ENCODE peak calls at places on chromosome 4, in seven cellular contexts. One of them, this sample, is unnamed.

GRCh38 chr4:96691496-96691895 is 851.6 kb downstream of the PDHA2 start:
- DNase-seq in putamen: no peak
- DNase-seq in A549: no peak
- DNase-seq in NCI-H524: no peak
- DNase-seq in GM23248: no peak
- DNase-seq in AG04449: no peak
- DNase-seq in A172: no peak
- DNase-seq in this sample: no peak

GRCh38 chr4:26807330-26807729 is 53.3 kb upstream of the STIM2 start:
- DNase-seq in AG04449: no peak
- DNase-seq in A172: no peak
- DNase-seq in A549: no peak
- DNase-seq in GM23248: no peak
- DNase-seq in putamen: no peak
- DNase-seq in NCI-H524: no peak
- DNase-seq in this sample: no peak

GRCh38 chr4:182913621-182914020 is 3.6 kb downstream of the DCTD start:
- DNase-seq in A172: no peak
- DNase-seq in A549: no peak
- DNase-seq in GM23248: no peak
- DNase-seq in putamen: no peak
- DNase-seq in NCI-H524: no peak
- DNase-seq in AG04449: no peak
- DNase-seq in this sample: no peak

GRCh38 chr4:168920438-168921081 is 89.5 kb downstream of the CBR4 start:
- DNase-seq in AG04449: no peak
- DNase-seq in putamen: no peak
- DNase-seq in NCI-H524: peak
- DNase-seq in A549: no peak
- DNase-seq in GM23248: no peak
- DNase-seq in A172: no peak
- DNase-seq in this sample: no peak

GRCh38 chr4:24519649-24520048 is 64.7 kb downstream of the DHX15 start:
- DNase-seq in A172: no peak
- DNase-seq in A549: no peak
- DNase-seq in NCI-H524: no peak
- DNase-seq in GM23248: peak
- DNase-seq in AG04449: no peak
- DNase-seq in putamen: no peak
- DNase-seq in this sample: no peak

GRCh38 chr4:74570095-74570494 is 125.2 kb downstream of the AREG start:
- DNase-seq in putamen: no peak
- DNase-seq in A172: no peak
- DNase-seq in NCI-H524: no peak
- DNase-seq in A549: no peak
- DNase-seq in GM23248: no peak
- DNase-seq in AG04449: no peak
- DNase-seq in this sample: no peak

GRCh38 chr4:126758493-126758892 is 874.3 kb upstream of the INTU start:
- DNase-seq in GM23248: no peak
- DNase-seq in NCI-H524: no peak
- DNase-seq in AG04449: no peak
- DNase-seq in putamen: no peak
- DNase-seq in A172: no peak
- DNase-seq in A549: no peak
- DNase-seq in this sample: no peak

GRCh38 chr4:25890653-25891485 is 23.2 kb upstream of the SMIM20 start:
- DNase-seq in putamen: no peak
- DNase-seq in A549: no peak
- DNase-seq in NCI-H524: peak
- DNase-seq in A172: no peak
- DNase-seq in AG04449: no peak
- DNase-seq in GM23248: no peak
- DNase-seq in this sample: no peak

GRCh38 chr4:89836031-89836777 is 757 bp downstream of the SNCA start:
- DNase-seq in NCI-H524: no peak
- DNase-seq in A172: no peak
- DNase-seq in GM23248: peak
- DNase-seq in AG04449: no peak
- DNase-seq in A549: no peak
- DNase-seq in putamen: no peak
- DNase-seq in this sample: no peak

GRCh38 chr4:8586671-8587468 is 5.7 kb upstream of the CPZ start:
- DNase-seq in NCI-H524: no peak
- DNase-seq in putamen: no peak
- DNase-seq in AG04449: no peak
- DNase-seq in GM23248: no peak
- DNase-seq in A172: no peak
- DNase-seq in A549: no peak
- DNase-seq in this sample: no peak

GRCh38 chr4:77773101-77773500 is 46.1 kb downstream of the CNOT6L start:
- DNase-seq in putamen: no peak
- DNase-seq in A172: no peak
- DNase-seq in A549: no peak
- DNase-seq in NCI-H524: no peak
- DNase-seq in GM23248: peak
- DNase-seq in AG04449: no peak
- DNase-seq in this sample: peak

GRCh38 chr4:81021526-81021944 is 9.0 kb upstream of the BMP3 start:
- DNase-seq in NCI-H524: no peak
- DNase-seq in GM23248: no peak
- DNase-seq in putamen: no peak
- DNase-seq in A172: no peak
- DNase-seq in AG04449: no peak
- DNase-seq in A549: no peak
- DNase-seq in this sample: no peak

GRCh38 chr4:148477276-148477675 is 35.1 kb upstream of the NR3C2 start:
- DNase-seq in putamen: no peak
- DNase-seq in A549: no peak
- DNase-seq in NCI-H524: no peak
- DNase-seq in A172: no peak
- DNase-seq in GM23248: no peak
- DNase-seq in AG04449: no peak
- DNase-seq in this sample: no peak

GRCh38 chr4:152586668-152587067 is 50.8 kb upstream of the FBXW7 start:
- DNase-seq in A549: no peak
- DNase-seq in GM23248: no peak
- DNase-seq in putamen: no peak
- DNase-seq in AG04449: no peak
- DNase-seq in NCI-H524: no peak
- DNase-seq in A172: no peak
- DNase-seq in this sample: no peak

GRCh38 chr4:106548446-106549044 is 180.0 kb upstream of the GIMD1 start:
- DNase-seq in A172: no peak
- DNase-seq in putamen: no peak
- DNase-seq in A549: no peak
- DNase-seq in AG04449: no peak
- DNase-seq in NCI-H524: no peak
- DNase-seq in GM23248: no peak
- DNase-seq in this sample: no peak

GRCh38 chr4:118557298-118557851 is 127.8 kb upstream of the METTL14 start:
- DNase-seq in A549: no peak
- DNase-seq in putamen: no peak
- DNase-seq in AG04449: peak
- DNase-seq in NCI-H524: no peak
- DNase-seq in A172: peak
- DNase-seq in GM23248: peak
- DNase-seq in this sample: no peak

GRCh38 chr4:145731026-145731425 is 51.1 kb downstream of the C4orf51 start:
- DNase-seq in A549: peak
- DNase-seq in NCI-H524: peak
- DNase-seq in AG04449: peak
- DNase-seq in putamen: no peak
- DNase-seq in GM23248: peak
- DNase-seq in A172: peak
- DNase-seq in this sample: peak